ENCODE peak calls at places on chromosome 21, in four cellular contexts. One of them, this sample, is unnamed.

GRCh38 chr21:25563399-25564116 is 43.7 kb downstream of the MRPL39 start:
- DNase-seq in adipocyte: no peak
- DNase-seq in AG08395: no peak
- DNase-seq in tibial artery: no peak
- DNase-seq in this sample: no peak

GRCh38 chr21:44421901-44422840 is 33.1 kb upstream of the LRRC3 start:
- DNase-seq in adipocyte: no peak
- DNase-seq in AG08395: no peak
- DNase-seq in tibial artery: peak
- DNase-seq in this sample: no peak

GRCh38 chr21:34133392-34133791 is 60.0 kb downstream of the MRPS6 start:
- DNase-seq in adipocyte: no peak
- DNase-seq in AG08395: no peak
- DNase-seq in tibial artery: no peak
- DNase-seq in this sample: no peak

GRCh38 chr21:36113647-36114428 is 21.0 kb upstream of the CBR3 start:
- DNase-seq in adipocyte: no peak
- DNase-seq in AG08395: no peak
- DNase-seq in tibial artery: no peak
- DNase-seq in this sample: no peak

GRCh38 chr21:41663805-41664788 is 102.8 kb downstream of the RIPK4 start:
- DNase-seq in adipocyte: no peak
- DNase-seq in AG08395: no peak
- DNase-seq in tibial artery: no peak
- DNase-seq in this sample: no peak

GRCh38 chr21:41260428-41260827 is 56.2 kb upstream of the FAM3B start:
- DNase-seq in adipocyte: no peak
- DNase-seq in AG08395: no peak
- DNase-seq in tibial artery: no peak
- DNase-seq in this sample: no peak

GRCh38 chr21:46286668-46286982 is 483 bp downstream of the YBEY start:
- DNase-seq in adipocyte: no peak
- DNase-seq in AG08395: peak
- DNase-seq in tibial artery: no peak
- DNase-seq in this sample: no peak

GRCh38 chr21:34704119-34704518 is 35.3 kb downstream of the CLIC6 start:
- DNase-seq in adipocyte: peak
- DNase-seq in AG08395: peak
- DNase-seq in tibial artery: peak
- DNase-seq in this sample: no peak

GRCh38 chr21:17609681-17610080 is 3.0 kb downstream of the BTG3 start:
- DNase-seq in adipocyte: no peak
- DNase-seq in AG08395: no peak
- DNase-seq in tibial artery: no peak
- DNase-seq in this sample: no peak